ENCODE peak calls at places on chromosomes 5 and 9, in six cellular contexts. Z is neural crest cell, T is left cardiac atrium, D is LHCN-M2, M is lower lobe of right lung, B is NCI-H2029 treated with DMSO at 0.1 percent for 48 hours. O is an unnamed sample.

GRCh38 chr5:34583167-34583566 is 73.0 kb upstream of the RAI14 start:
- DNase-seq in Z (no peak), T (no peak), D (no peak), M (no peak), B (no peak), O (no peak)

GRCh38 chr9:71079451-71079850 is 42.0 kb downstream of the TRPM3 start:
- DNase-seq in Z (no peak), T (no peak), D (no peak), M (no peak), B (no peak), O (no peak)

GRCh38 chr9:16213781-16214515 is 656.5 kb downstream of the BNC2 start:
- DNase-seq in Z (no peak), T (peak; percentile 66), D (peak; percentile 98), M (no peak), B (no peak), O (no peak)

GRCh38 chr9:121636411-121636865 is 15.0 kb upstream of the DAB2IP start:
- DNase-seq in Z (no peak), T (no peak), D (no peak), M (no peak), B (no peak), O (no peak)

GRCh38 chr9:34536685-34537084 is 13.9 kb upstream of the ENHO start:
- DNase-seq in Z (no peak), T (no peak), D (no peak), M (no peak), B (no peak), O (no peak)

GRCh38 chr9:92035687-92036410 is 79.4 kb downstream of the SPTLC1 start:
- DNase-seq in Z (no peak), T (peak; percentile 31), D (no peak), M (no peak), B (no peak), O (no peak)

GRCh38 chr9:27549196-27549737 is 19.7 kb upstream of the MOB3B start:
- DNase-seq in Z (no peak), T (no peak), D (no peak), M (no peak), B (no peak), O (no peak)

GRCh38 chr5:72503888-72504491 is 3.2 kb downstream of the ZNF366 start:
- DNase-seq in Z (no peak), T (no peak), D (peak; percentile 65), M (no peak), B (no peak), O (no peak)

GRCh38 chr5:60024104-60024503 is 130.6 kb upstream of the PDE4D start:
- DNase-seq in Z (no peak), T (no peak), D (no peak), M (no peak), B (no peak), O (no peak)